ENCODE peak calls at places on chromosomes 7 and 10, in four cellular contexts. Q, C, S and I are unnamed samples.
A peak's percentile ranks its signal among the peaks of the same experiment; 100 is the strongest.

GRCh38 chr10:128043259-128044045 is 82.8 kb downstream of the MKI67 start:
- DNase-seq in Q (no peak), C (no peak), S (no peak), I (no peak)

GRCh38 chr7:108265007-108265406 is 134.8 kb upstream of the LAMB4 start:
- DNase-seq in Q (no peak), C (no peak), S (no peak), I (no peak)

GRCh38 chr10:91033536-91033935 is 112.6 kb upstream of the ANKRD1 start:
- DNase-seq in Q (no peak), C (no peak), S (no peak), I (no peak)

GRCh38 chr10:71357792-71358265 is 38.8 kb downstream of the SLC29A3 start:
- DNase-seq in Q (no peak), C (peak; percentile 54), S (no peak), I (no peak)

GRCh38 chr7:27123021-27123476 is 7.5 kb downstream of the HOXA4 start:
- DNase-seq in Q (no peak), C (no peak), S (no peak), I (no peak)

GRCh38 chr10:13707156-13707881 is 120.6 kb downstream of the PRPF18 start:
- DNase-seq in Q (no peak), C (peak; percentile 95), S (no peak), I (no peak)

GRCh38 chr7:145009866-145010265 is 174.0 kb upstream of the TPK1 start:
- DNase-seq in Q (no peak), C (no peak), S (no peak), I (no peak)

GRCh38 chr7:99229234-99229633 is 21.3 kb upstream of the KPNA7 start:
- DNase-seq in Q (no peak), C (no peak), S (no peak), I (no peak)

GRCh38 chr7:937851-938484 is 16.5 kb downstream of the ADAP1 start:
- DNase-seq in Q (no peak), C (no peak), S (no peak), I (no peak)

GRCh38 chr7:82511542-82511941 is 68.0 kb upstream of the CACNA2D1 start:
- DNase-seq in Q (no peak), C (no peak), S (no peak), I (no peak)

GRCh38 chr10:103676058-103676785 is 179.2 kb downstream of the SH3PXD2A start:
- DNase-seq in Q (no peak), C (peak; percentile 80), S (no peak), I (no peak)

GRCh38 chr7:51455948-51456347 is 139.3 kb upstream of the COBL start:
- DNase-seq in Q (peak; percentile 86), C (no peak), S (no peak), I (peak; percentile 91)

GRCh38 chr10:122044045-122044661 is 55.2 kb downstream of the TACC2 start:
- DNase-seq in Q (no peak), C (peak; percentile 62), S (no peak), I (no peak)

GRCh38 chr7:131556912-131557457 is 557 bp upstream of the PODXL start:
- DNase-seq in Q (peak; percentile 47), C (no peak), S (no peak), I (peak; percentile 44)

GRCh38 chr10:52226448-52226847 is 87.6 kb upstream of the DKK1 start:
- DNase-seq in Q (no peak), C (peak; percentile 75), S (peak; percentile 12), I (no peak)

GRCh38 chr7:98982686-98983085 is 104.4 kb downstream of the TRRAP start:
- DNase-seq in Q (no peak), C (no peak), S (no peak), I (no peak)

GRCh38 chr7:96377399-96377798 is 55.5 kb upstream of the SLC25A13 start:
- DNase-seq in Q (no peak), C (no peak), S (no peak), I (no peak)

GRCh38 chr10:49756031-49756430 is 6.1 kb downstream of the OGDHL start:
- DNase-seq in Q (no peak), C (no peak), S (no peak), I (no peak)

GRCh38 chr10:6843477-6843876 is 263.4 kb upstream of the PRKCQ start:
- DNase-seq in Q (no peak), C (peak; percentile 11), S (no peak), I (no peak)

GRCh38 chr7:96329189-96329588 is 7.3 kb upstream of the SLC25A13 start:
- DNase-seq in Q (peak; percentile 34), C (no peak), S (no peak), I (peak; percentile 52)

GRCh38 chr7:467393-467828 is 52.2 kb downstream of the PDGFA start:
- DNase-seq in Q (no peak), C (no peak), S (no peak), I (no peak)

GRCh38 chr10:123582084-123582989 is 83.8 kb upstream of the GPR26 start:
- DNase-seq in Q (peak; percentile 41), C (peak; percentile 64), S (peak; percentile 53), I (peak; percentile 65)